ENCODE peak calls at places on chromosome 16, in four cellular contexts. One of them, this sample, is unnamed.
A peak's percentile ranks its signal among the peaks of the same experiment; 100 is the strongest.

GRCh38 chr16:17471745-17472075 is 950 bp upstream of the XYLT1 start:
- DNase-seq in EL: peak; percentile 62
- DNase-seq in NCI-H774: no peak
- DNase-seq in CMK: no peak
- DNase-seq in this sample: peak; percentile 58

GRCh38 chr16:85800321-85800669 is 800 bp downstream of the COX4I1 start:
- DNase-seq in EL: no peak
- DNase-seq in CMK: no peak
- DNase-seq in NCI-H774: no peak
- DNase-seq in this sample: no peak

GRCh38 chr16:74982303-74982702 is 2.6 kb downstream of the WDR59 start:
- DNase-seq in EL: no peak
- DNase-seq in CMK: no peak
- DNase-seq in NCI-H774: no peak
- DNase-seq in this sample: no peak

GRCh38 chr16:51641191-51641765 is 490.2 kb upstream of the SALL1 start:
- DNase-seq in EL: no peak
- DNase-seq in CMK: no peak
- DNase-seq in NCI-H774: no peak
- DNase-seq in this sample: no peak

GRCh38 chr16:17606460-17606859 is 135.7 kb upstream of the XYLT1 start:
- DNase-seq in CMK: no peak
- DNase-seq in NCI-H774: no peak
- DNase-seq in EL: no peak
- DNase-seq in this sample: no peak

GRCh38 chr16:11530171-11530940 is 56.4 kb downstream of the LITAF start:
- DNase-seq in EL: no peak
- DNase-seq in CMK: no peak
- DNase-seq in NCI-H774: no peak
- DNase-seq in this sample: no peak

GRCh38 chr16:56247808-56248207 is 56.5 kb downstream of the GNAO1 start:
- DNase-seq in CMK: no peak
- DNase-seq in NCI-H774: no peak
- DNase-seq in EL: no peak
- DNase-seq in this sample: no peak

GRCh38 chr16:8853611-8854010 is 15.2 kb downstream of the CARHSP1 start:
- DNase-seq in EL: no peak
- DNase-seq in CMK: no peak
- DNase-seq in NCI-H774: no peak
- DNase-seq in this sample: no peak

This sample was measured in Daoy.